ENCODE peak calls at places on chromosomes 6 and 20, in eight cellular contexts. E is fibroblast of lung, R is spleen, Z is cardiac muscle cell, B is left lung, N is Peyer's patch, G is esophagus squamous epithelium, I is A549. F is an unnamed sample. For H3K4me1, the result is how much of the 10 kb centered on the place peaks cover.

GRCh38 chr20:46928580-46929132 is 34.0 kb downstream of the EYA2 start:
- DNase-seq in R (no peak), G (no peak), I (no peak), Z (no peak), E (peak), N (no peak), B (no peak), F (no peak)

GRCh38 chr20:17809714-17810631 is 110.2 kb downstream of the BANF2 start:
- DNase-seq in E (peak), Z (no peak), R (no peak), N (no peak), B (peak), I (no peak), G (no peak), F (no peak)

GRCh38 chr20:59831024-59831900 is 102.2 kb downstream of the SYCP2 start:
- DNase-seq in N (peak), I (no peak), G (no peak), R (peak), Z (no peak), B (peak), E (no peak), F (no peak)

GRCh38 chr6:4660377-4661321 is 115.6 kb upstream of the CDYL start:
- DNase-seq in R (no peak), E (no peak), Z (no peak), N (no peak), B (no peak), G (no peak), I (no peak), F (no peak)

GRCh38 chr6:113287396-113287795 is 569.7 kb upstream of the MARCKS start:
- DNase-seq in G (no peak), I (no peak), Z (no peak), N (no peak), B (no peak), R (no peak), E (no peak), F (no peak)

GRCh38 chr6:42509765-42510164 is 54.1 kb upstream of the UBR2 start:
- DNase-seq in N (no peak), E (no peak), B (no peak), G (no peak), Z (no peak), R (no peak), I (no peak), F (no peak)

GRCh38 chr6:168956141-168956838 is 297.4 kb downstream of the THBS2 start:
- DNase-seq in I (no peak), N (no peak), R (no peak), E (peak), G (no peak), B (no peak), Z (no peak), F (no peak)

GRCh38 chr6:85354761-85355618 is 94.9 kb upstream of the NT5E start:
- DNase-seq in E (peak), Z (peak), R (peak), N (peak), B (peak), I (peak), G (no peak), F (peak)

GRCh38 chr6:30483677-30484279 is 5.5 kb upstream of the HLA-E start:
- DNase-seq in N (no peak), B (no peak), Z (peak), E (peak), G (no peak), I (no peak), R (no peak), F (peak)

GRCh38 chr6:95578106-95578410 is 723 bp downstream of the MANEA start:
- DNase-seq in G (no peak), I (no peak), R (peak), N (no peak), Z (no peak), E (no peak), B (no peak), F (no peak)

GRCh38 chr20:38935285-38935684 is 9.1 kb downstream of the FAM83D start:
- DNase-seq in R (no peak), E (no peak), G (no peak), B (no peak), Z (no peak), N (no peak), I (peak), F (no peak)

GRCh38 chr6:22613695-22614094 is 44.3 kb downstream of the HDGFL1 start:
- DNase-seq in I (no peak), N (no peak), Z (no peak), E (peak), G (no peak), B (no peak), R (no peak), F (no peak)

GRCh38 chr6:112951829-112952228 is 604.7 kb downstream of the RFPL4B start:
- DNase-seq in B (no peak), G (no peak), R (no peak), E (no peak), N (no peak), Z (no peak), I (no peak), F (no peak)

GRCh38 chr6:114085206-114085605 is 114.3 kb upstream of the HDAC2 start:
- DNase-seq in R (no peak), Z (no peak), G (no peak), I (no peak), B (no peak), E (peak), N (no peak), F (no peak)

GRCh38 chr6:36682328-36683144 is 4.0 kb downstream of the CDKN1A start:
- DNase-seq in B (peak), R (peak), N (peak), E (no peak), I (no peak), Z (no peak), G (no peak), F (peak)

GRCh38 chr20:61970357-61970756 is 95.3 kb downstream of the TAF4 start:
- DNase-seq in G (no peak), I (no peak), B (no peak), N (no peak), Z (no peak), E (no peak), R (no peak), F (no peak)

GRCh38 chr6:431504-431903 is 40.0 kb downstream of the IRF4 start:
- DNase-seq in Z (no peak), E (no peak), I (no peak), G (no peak), N (no peak), B (no peak), R (no peak), F (no peak)

GRCh38 chr20:19861147-19861759 is 103.2 kb downstream of the RIN2 start:
- DNase-seq in G (no peak), R (no peak), E (no peak), N (no peak), Z (no peak), B (no peak), I (no peak), F (no peak)

GRCh38 chr6:133804263-133804662 is 84.7 kb upstream of the TCF21 start:
- DNase-seq in I (no peak), G (no peak), Z (no peak), E (peak), N (no peak), R (no peak), B (no peak), F (no peak)

GRCh38 chr20:11012975-11013374 is 339.2 kb upstream of the JAG1 start:
- DNase-seq in R (no peak), Z (no peak), N (no peak), G (no peak), B (no peak), I (no peak), E (peak), F (no peak)

GRCh38 chr6:129661478-129662405 is 48.2 kb downstream of the ARHGAP18 start:
- DNase-seq in G (no peak), B (no peak), Z (no peak), I (no peak), R (no peak), N (no peak), E (no peak), F (no peak)

GRCh38 chr6:129662406-129662766 is 47.6 kb downstream of the ARHGAP18 start:
- DNase-seq in R (no peak), G (no peak), Z (no peak), B (no peak), I (no peak), E (no peak), N (no peak), F (no peak)

GRCh38 chr6:129659167-129659566 is 50.8 kb downstream of the ARHGAP18 start:
- DNase-seq in N (no peak), Z (no peak), R (no peak), B (no peak), E (no peak), I (no peak), G (no peak), F (no peak)

GRCh38 chr6:129659590-129660345 is 50.2 kb downstream of the ARHGAP18 start:
- DNase-seq in B (no peak), Z (no peak), N (no peak), R (no peak), G (no peak), I (no peak), E (no peak), F (no peak)

GRCh38 chr6:129660346-129660676 is 49.7 kb downstream of the ARHGAP18 start:
- DNase-seq in R (no peak), B (no peak), G (no peak), E (no peak), Z (no peak), N (no peak), I (no peak), F (no peak)
- H3K4me1 ChIP-seq in R (under half), B (under half), G (under half), E (under half), Z (under half), N (half or more), I (half or more), F (under half)

GRCh38 chr6:81842254-81842653 is 89.8 kb upstream of the TENT5A start:
- DNase-seq in N (no peak), Z (no peak), I (no peak), R (no peak), G (no peak), B (no peak), E (no peak), F (no peak)

GRCh38 chr6:81847866-81848265 is 95.4 kb upstream of the TENT5A start:
- DNase-seq in N (no peak), I (no peak), B (no peak), E (peak), Z (no peak), G (no peak), R (no peak), F (no peak)

GRCh38 chr6:81844686-81845085 is 92.2 kb upstream of the TENT5A start:
- DNase-seq in R (no peak), I (no peak), E (peak), G (no peak), N (no peak), B (no peak), Z (no peak), F (no peak)

GRCh38 chr6:81838724-81839425 is 86.4 kb upstream of the TENT5A start:
- DNase-seq in B (no peak), R (no peak), Z (no peak), N (no peak), G (no peak), E (no peak), I (no peak), F (no peak)

GRCh38 chr6:81843302-81843701 is 90.8 kb upstream of the TENT5A start:
- DNase-seq in N (no peak), R (no peak), I (no peak), Z (no peak), E (no peak), G (no peak), B (no peak), F (no peak)
- H3K27ac ChIP-seq in N (no peak), R (no peak), I (no peak), Z (no peak), E (no peak), G (no peak), B (no peak), F (no peak)

DNA sequence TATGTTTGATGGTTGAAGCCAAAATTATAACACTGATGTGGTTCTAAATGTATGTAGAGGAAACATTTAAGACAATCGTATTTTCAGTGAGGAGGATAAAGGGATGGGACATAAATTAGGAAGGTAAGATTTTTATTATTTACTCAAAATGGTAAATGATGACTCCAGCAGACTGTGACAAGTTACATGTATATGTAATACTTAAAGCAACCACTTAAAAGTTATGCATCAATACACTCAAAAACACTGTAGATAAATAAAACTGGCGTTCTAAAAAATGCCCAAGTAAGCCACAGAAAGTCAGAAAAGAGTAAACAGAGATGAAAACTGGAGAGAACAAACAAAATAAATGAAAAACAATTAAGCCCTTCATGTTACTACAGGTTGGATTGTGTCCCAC is 18.7 kb downstream of the HLA-DMB start:
- DNase-seq in E (no peak), N (no peak), G (no peak), Z (no peak), I (no peak), B (no peak), R (no peak), F (no peak)
- H3K4me3 ChIP-seq in E (no peak), N (no peak), G (no peak), Z (no peak), I (no peak), B (no peak), R (no peak), F (no peak)

DNA sequence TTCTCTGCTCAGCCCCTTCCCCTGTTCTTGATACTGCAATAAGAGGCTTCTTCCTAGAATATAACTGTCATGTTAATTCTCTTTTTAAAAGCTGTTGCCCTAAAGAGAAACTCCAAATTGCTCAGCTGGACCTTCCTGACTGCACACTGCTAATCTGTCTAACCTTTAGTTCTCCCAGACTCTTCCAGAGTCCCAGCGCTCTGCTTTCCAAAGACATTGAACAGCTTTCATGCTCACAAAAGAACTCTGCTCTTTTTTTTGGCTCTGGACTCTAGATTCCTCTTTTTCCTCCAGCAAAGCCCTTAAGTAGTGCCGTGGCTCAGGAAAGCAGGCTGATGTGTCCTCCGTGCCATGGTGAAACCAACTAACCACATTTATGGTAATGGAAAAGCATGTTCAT is 356.6 kb upstream of the RSPO3 start:
- DNase-seq in I (no peak), Z (no peak), R (no peak), G (no peak), E (no peak), N (no peak), B (no peak), F (no peak)
- H3K4me1 ChIP-seq in I (under half), Z (under half), R (under half), G (under half), E (under half), N (under half), B (under half), F (under half)

GRCh38 chr6:119608994-119609393 is 259.4 kb upstream of the MAN1A1 start:
- DNase-seq in E (no peak), N (no peak), R (no peak), Z (no peak), I (no peak), G (no peak), B (no peak), F (no peak)

GRCh38 chr6:119604124-119604523 is 254.6 kb upstream of the MAN1A1 start:
- DNase-seq in B (no peak), R (no peak), Z (no peak), I (no peak), E (no peak), G (no peak), N (no peak), F (no peak)

GRCh38 chr6:119598883-119599282 is 249.3 kb upstream of the MAN1A1 start:
- DNase-seq in G (no peak), B (no peak), I (no peak), E (no peak), R (no peak), N (no peak), Z (no peak), F (no peak)

GRCh38 chr6:119602215-119603178 is 252.9 kb upstream of the MAN1A1 start:
- DNase-seq in N (no peak), Z (no peak), I (no peak), G (no peak), B (no peak), R (no peak), E (peak), F (no peak)

DNA sequence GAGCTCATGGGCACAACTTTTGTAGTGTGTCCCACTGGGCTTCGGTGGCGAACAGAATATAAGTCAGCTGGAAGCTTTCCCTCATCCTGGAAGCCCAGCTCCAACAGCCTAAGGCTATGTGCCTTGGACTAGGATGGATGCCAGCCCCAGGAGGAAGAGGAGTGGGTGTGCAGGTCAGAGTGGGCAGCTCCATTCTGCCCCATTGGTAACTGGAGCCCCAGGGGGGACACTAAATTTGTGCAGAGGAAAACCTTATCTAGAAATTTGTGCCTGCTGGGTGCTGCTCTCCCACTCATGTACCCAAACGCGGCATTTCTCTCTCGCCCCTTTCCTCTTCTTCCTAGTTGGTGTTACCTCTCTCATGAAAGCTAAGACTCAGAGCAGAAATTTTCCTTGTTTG is 253.9 kb upstream of the MAN1A1 start:
- DNase-seq in B (no peak), E (no peak), N (no peak), R (no peak), Z (no peak), G (no peak), I (no peak), F (no peak)
- H3K27ac ChIP-seq in B (no peak), E (no peak), N (no peak), R (no peak), Z (no peak), G (no peak), I (no peak), F (no peak)

DNA sequence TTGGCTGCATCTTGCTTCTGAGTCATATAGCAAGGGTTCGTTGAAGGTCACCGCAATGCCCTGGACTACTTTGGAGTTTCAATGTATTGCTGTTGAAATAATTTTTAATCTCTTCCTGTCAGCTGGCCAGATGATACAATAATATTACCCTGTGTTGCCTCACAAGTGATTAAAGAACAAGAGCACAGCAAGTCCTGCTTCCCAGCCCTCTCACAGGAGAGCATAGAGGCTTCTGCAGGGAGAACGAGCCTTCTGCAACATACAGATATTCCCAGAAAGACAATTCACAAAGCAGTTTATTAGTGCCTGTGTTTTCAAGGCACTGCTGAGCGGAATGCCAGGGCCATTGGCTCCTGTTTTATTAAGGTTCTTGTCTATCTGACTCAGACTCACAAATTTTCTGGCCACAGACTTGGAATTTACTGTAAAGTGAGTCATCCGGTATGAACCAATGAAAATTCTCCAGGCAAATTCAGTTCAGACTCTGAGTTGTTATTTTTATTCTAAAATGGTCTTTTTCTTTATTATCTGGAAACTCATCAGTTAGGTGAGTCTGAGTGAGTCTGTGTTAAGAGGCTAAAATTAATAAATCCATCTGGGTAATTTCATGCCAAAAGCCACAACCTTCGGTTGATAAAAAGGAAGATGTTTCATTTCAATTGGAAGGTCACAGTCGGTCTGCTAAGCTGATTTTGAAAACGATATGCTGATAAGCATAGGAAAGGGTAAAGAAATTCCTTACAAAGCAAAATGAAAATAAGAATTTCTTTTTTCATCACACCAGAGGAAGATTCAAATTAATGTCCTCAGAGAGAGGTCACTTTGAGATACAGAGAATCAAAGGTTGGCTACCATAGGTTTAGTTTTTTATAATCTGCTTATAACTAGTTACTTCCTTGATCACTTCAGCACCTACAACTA is 289.4 kb upstream of the STXBP5 start:
- DNase-seq in B (peak), I (peak), E (peak), G (no peak), R (no peak), Z (no peak), N (no peak), F (no peak)
- H3K4me3 ChIP-seq in B (no peak), I (peak), E (peak), G (peak), R (no peak), Z (no peak), N (no peak), F (no peak)

DNA sequence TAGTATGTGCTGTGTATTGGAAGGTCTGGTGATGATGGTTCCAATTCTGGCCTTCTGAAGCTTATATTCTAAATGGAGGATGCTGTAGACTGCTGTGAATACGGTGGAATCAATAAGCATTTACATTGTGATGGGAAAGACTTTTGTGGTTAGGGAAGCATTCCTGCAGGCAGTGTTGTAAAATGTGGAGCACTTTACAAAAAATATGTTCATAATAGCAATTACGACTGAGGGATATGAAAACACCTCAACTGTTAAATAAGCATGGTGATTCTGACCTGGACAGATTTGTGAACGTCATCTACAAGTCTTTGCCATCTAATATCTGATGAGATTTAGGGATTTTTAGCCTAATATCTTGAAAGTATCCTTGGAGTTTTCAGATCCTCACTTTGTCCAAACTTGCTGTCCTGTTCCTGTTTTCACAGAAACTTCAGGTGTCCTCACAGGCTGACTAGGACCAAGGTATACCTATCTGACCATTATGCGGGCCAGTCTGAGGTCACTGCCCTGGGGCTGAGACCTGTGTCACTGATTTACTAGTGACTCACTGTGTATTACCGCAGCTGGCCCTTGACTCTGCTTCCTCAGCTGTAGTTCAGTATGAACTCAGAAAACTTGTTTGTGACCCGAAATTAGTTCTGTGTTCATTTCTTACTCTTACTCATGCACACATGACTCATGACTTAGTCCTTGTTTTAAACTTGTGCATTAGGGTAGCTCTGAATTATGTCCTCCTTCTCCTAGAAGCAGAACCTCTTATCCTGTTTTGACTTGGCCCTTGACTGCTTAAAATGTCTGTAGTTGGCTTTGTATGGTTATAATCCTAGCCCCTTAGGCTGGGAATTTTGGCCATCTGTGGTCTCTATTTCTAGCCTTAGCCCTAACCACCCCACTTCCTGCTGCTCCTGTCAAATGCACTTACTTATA is 343.0 kb downstream of the CDKAL1 start:
- DNase-seq in B (peak), R (no peak), G (peak), N (peak), I (peak), E (peak), Z (no peak), F (peak)
- H3K4me1 ChIP-seq in B (under half), R (under half), G (under half), N (under half), I (under half), E (under half), Z (under half), F (under half)

GRCh38 chr20:1774479-1774878 is 116.9 kb upstream of the SIRPG start:
- DNase-seq in G (no peak), Z (no peak), B (no peak), I (no peak), R (no peak), E (no peak), N (no peak), F (no peak)
- H3K27ac ChIP-seq in G (no peak), Z (no peak), B (no peak), I (no peak), R (no peak), E (no peak), N (no peak), F (no peak)

GRCh38 chr20:44181611-44182010 is 5.4 kb downstream of the JPH2 start:
- DNase-seq in G (no peak), N (no peak), R (no peak), Z (peak), I (no peak), B (no peak), E (no peak), F (no peak)
- H3K4me3 ChIP-seq in G (peak), N (no peak), R (no peak), Z (peak), I (no peak), B (no peak), E (no peak), F (no peak)

F was measured in CD4-positive, CD25-positive, alpha-beta regulatory T cell.